ENCODE peak calls at places on chromosomes 6 and 20, in eight cellular contexts. One of them, this sample, is unnamed.

GRCh38 chr20:8129211-8129986 is 2.7 kb upstream of the PLCB1 start:
- DNase-seq in mucosa of gallbladder: peak
- DNase-seq in nephron progenitor cell: no peak
- DNase-seq in HEK293T: no peak
- DNase-seq in ELF-1: peak
- DNase-seq in mucosa of descending colon: no peak
- DNase-seq in MM.1S: no peak
- DNase-seq in AG20443: no peak
- DNase-seq in this sample: no peak

GRCh38 chr20:63648895-63649589 is 4.2 kb downstream of the STMN3 start:
- DNase-seq in mucosa of gallbladder: no peak
- DNase-seq in nephron progenitor cell: no peak
- DNase-seq in HEK293T: no peak
- DNase-seq in ELF-1: peak
- DNase-seq in mucosa of descending colon: no peak
- DNase-seq in MM.1S: no peak
- DNase-seq in AG20443: no peak
- DNase-seq in this sample: no peak

GRCh38 chr20:50267041-50267865 is 76.6 kb downstream of the CEBPB start:
- DNase-seq in mucosa of gallbladder: peak
- DNase-seq in nephron progenitor cell: no peak
- DNase-seq in HEK293T: no peak
- DNase-seq in ELF-1: no peak
- DNase-seq in mucosa of descending colon: peak
- DNase-seq in MM.1S: no peak
- DNase-seq in AG20443: peak
- DNase-seq in this sample: no peak

GRCh38 chr6:4727671-4728435 is 48.4 kb upstream of the CDYL start:
- DNase-seq in mucosa of gallbladder: peak
- DNase-seq in nephron progenitor cell: no peak
- DNase-seq in HEK293T: peak
- DNase-seq in ELF-1: peak
- DNase-seq in mucosa of descending colon: peak
- DNase-seq in MM.1S: peak
- DNase-seq in AG20443: peak
- DNase-seq in this sample: peak

GRCh38 chr6:31851485-31851832 is 11.2 kb downstream of the NEU1 start:
- DNase-seq in mucosa of gallbladder: no peak
- DNase-seq in nephron progenitor cell: no peak
- DNase-seq in HEK293T: no peak
- DNase-seq in ELF-1: no peak
- DNase-seq in mucosa of descending colon: no peak
- DNase-seq in MM.1S: no peak
- DNase-seq in AG20443: no peak
- DNase-seq in this sample: no peak

GRCh38 chr6:11218077-11218392 is 14.4 kb downstream of the NEDD9 start:
- DNase-seq in mucosa of gallbladder: no peak
- DNase-seq in nephron progenitor cell: no peak
- DNase-seq in HEK293T: no peak
- DNase-seq in ELF-1: no peak
- DNase-seq in mucosa of descending colon: no peak
- DNase-seq in MM.1S: no peak
- DNase-seq in AG20443: no peak
- DNase-seq in this sample: no peak

GRCh38 chr6:167996424-167997199 is 859 bp upstream of the KIF25 start:
- DNase-seq in mucosa of gallbladder: no peak
- DNase-seq in nephron progenitor cell: no peak
- DNase-seq in HEK293T: no peak
- DNase-seq in ELF-1: no peak
- DNase-seq in mucosa of descending colon: no peak
- DNase-seq in MM.1S: no peak
- DNase-seq in AG20443: no peak
- DNase-seq in this sample: no peak

GRCh38 chr6:147077251-147077650 is 127.0 kb upstream of the STXBP5 start:
- DNase-seq in mucosa of gallbladder: peak
- DNase-seq in nephron progenitor cell: no peak
- DNase-seq in HEK293T: no peak
- DNase-seq in ELF-1: no peak
- DNase-seq in mucosa of descending colon: no peak
- DNase-seq in MM.1S: no peak
- DNase-seq in AG20443: no peak
- DNase-seq in this sample: no peak

GRCh38 chr6:37550436-37550835 is 50.7 kb upstream of the CCDC167 start:
- DNase-seq in mucosa of gallbladder: no peak
- DNase-seq in nephron progenitor cell: no peak
- DNase-seq in HEK293T: no peak
- DNase-seq in ELF-1: no peak
- DNase-seq in mucosa of descending colon: no peak
- DNase-seq in MM.1S: no peak
- DNase-seq in AG20443: peak
- DNase-seq in this sample: no peak

GRCh38 chr6:106146852-106147351 is 60.8 kb downstream of the PRDM1 start:
- DNase-seq in mucosa of gallbladder: no peak
- DNase-seq in nephron progenitor cell: no peak
- DNase-seq in HEK293T: no peak
- DNase-seq in ELF-1: no peak
- DNase-seq in mucosa of descending colon: no peak
- DNase-seq in MM.1S: peak
- DNase-seq in AG20443: peak
- DNase-seq in this sample: no peak

GRCh38 chr20:37345339-37346231 is at the start of gene SRC:
- DNase-seq in mucosa of gallbladder: peak
- DNase-seq in nephron progenitor cell: peak
- DNase-seq in HEK293T: peak
- DNase-seq in ELF-1: peak
- DNase-seq in mucosa of descending colon: peak
- DNase-seq in MM.1S: no peak
- DNase-seq in AG20443: peak
- DNase-seq in this sample: no peak

GRCh38 chr6:104813552-104813951 is 46.2 kb downstream of the HACE1 start:
- DNase-seq in mucosa of gallbladder: no peak
- DNase-seq in nephron progenitor cell: no peak
- DNase-seq in HEK293T: no peak
- DNase-seq in ELF-1: no peak
- DNase-seq in mucosa of descending colon: no peak
- DNase-seq in MM.1S: no peak
- DNase-seq in AG20443: no peak
- DNase-seq in this sample: no peak

GRCh38 chr6:42720739-42721138 is 1.7 kb downstream of the PRPH2 start:
- DNase-seq in mucosa of gallbladder: no peak
- DNase-seq in nephron progenitor cell: no peak
- DNase-seq in HEK293T: no peak
- DNase-seq in ELF-1: no peak
- DNase-seq in mucosa of descending colon: no peak
- DNase-seq in MM.1S: no peak
- DNase-seq in AG20443: no peak
- DNase-seq in this sample: no peak

GRCh38 chr6:99711925-99712324 is 105.3 kb downstream of the PRDM13 start:
- DNase-seq in mucosa of gallbladder: no peak
- DNase-seq in nephron progenitor cell: no peak
- DNase-seq in HEK293T: no peak
- DNase-seq in ELF-1: no peak
- DNase-seq in mucosa of descending colon: no peak
- DNase-seq in MM.1S: no peak
- DNase-seq in AG20443: no peak
- DNase-seq in this sample: no peak

GRCh38 chr6:10857259-10857658 is 18.9 kb upstream of the MAK start:
- DNase-seq in mucosa of gallbladder: no peak
- DNase-seq in nephron progenitor cell: no peak
- DNase-seq in HEK293T: no peak
- DNase-seq in ELF-1: no peak
- DNase-seq in mucosa of descending colon: no peak
- DNase-seq in MM.1S: no peak
- DNase-seq in AG20443: no peak
- DNase-seq in this sample: no peak

GRCh38 chr6:138309695-138310094 is 68.0 kb upstream of the SMIM28 start:
- DNase-seq in mucosa of gallbladder: no peak
- DNase-seq in nephron progenitor cell: no peak
- DNase-seq in HEK293T: no peak
- DNase-seq in ELF-1: no peak
- DNase-seq in mucosa of descending colon: no peak
- DNase-seq in MM.1S: no peak
- DNase-seq in AG20443: no peak
- DNase-seq in this sample: no peak

GRCh38 chr6:124008689-124009371 is 205.2 kb downstream of the NKAIN2 start:
- DNase-seq in mucosa of gallbladder: no peak
- DNase-seq in nephron progenitor cell: no peak
- DNase-seq in HEK293T: no peak
- DNase-seq in ELF-1: no peak
- DNase-seq in mucosa of descending colon: no peak
- DNase-seq in MM.1S: no peak
- DNase-seq in AG20443: no peak
- DNase-seq in this sample: no peak

GRCh38 chr20:58634121-58634817 is 16.8 kb upstream of the STX16 start:
- DNase-seq in mucosa of gallbladder: no peak
- DNase-seq in nephron progenitor cell: no peak
- DNase-seq in HEK293T: no peak
- DNase-seq in ELF-1: no peak
- DNase-seq in mucosa of descending colon: no peak
- DNase-seq in MM.1S: no peak
- DNase-seq in AG20443: no peak
- DNase-seq in this sample: no peak

GRCh38 chr20:2112910-2113309 is 11.3 kb downstream of the STK35 start:
- DNase-seq in mucosa of gallbladder: no peak
- DNase-seq in nephron progenitor cell: no peak
- DNase-seq in HEK293T: no peak
- DNase-seq in ELF-1: no peak
- DNase-seq in mucosa of descending colon: no peak
- DNase-seq in MM.1S: no peak
- DNase-seq in AG20443: no peak
- DNase-seq in this sample: no peak

GRCh38 chr6:141123084-141123483 is 1009.6 kb upstream of the GJE1 start:
- DNase-seq in mucosa of gallbladder: no peak
- DNase-seq in nephron progenitor cell: no peak
- DNase-seq in HEK293T: no peak
- DNase-seq in ELF-1: no peak
- DNase-seq in mucosa of descending colon: no peak
- DNase-seq in MM.1S: no peak
- DNase-seq in AG20443: no peak
- DNase-seq in this sample: no peak

GRCh38 chr20:49982346-49983122 is at the start of gene SNAI1:
- DNase-seq in mucosa of gallbladder: peak
- DNase-seq in nephron progenitor cell: peak
- DNase-seq in HEK293T: peak
- DNase-seq in ELF-1: peak
- DNase-seq in mucosa of descending colon: peak
- DNase-seq in MM.1S: peak
- DNase-seq in AG20443: peak
- DNase-seq in this sample: peak

This sample was measured in OCI-LY7.